ENCODE peak calls at places on chromosomes 12 and 14, in five cellular contexts. J, E, C, H and D are unnamed samples.

GRCh38 chr14:26286066-26286791 is 311.6 kb downstream of the NOVA1 start:
- DNase-seq in J (no peak), E (no peak), C (no peak), H (no peak), D (no peak)

GRCh38 chr14:73786632-73786941 is 65.0 kb upstream of the PTGR2 start:
- DNase-seq in J (peak), E (no peak), C (no peak), H (no peak), D (no peak)

GRCh38 chr12:107163413-107163812 is 70.1 kb upstream of the CRY1 start:
- DNase-seq in J (no peak), E (no peak), C (no peak), H (no peak), D (no peak)

GRCh38 chr14:62428429-62429203 is 616.6 kb downstream of the KCNH5 start:
- DNase-seq in J (no peak), E (no peak), C (no peak), H (no peak), D (no peak)

GRCh38 chr14:75995372-75996041 is 9.9 kb downstream of the IFT43 start:
- DNase-seq in J (no peak), E (no peak), C (no peak), H (no peak), D (no peak)

GRCh38 chr12:109738878-109739665 is 25.4 kb downstream of the FAM222A start:
- DNase-seq in J (peak), E (no peak), C (no peak), H (no peak), D (no peak)

GRCh38 chr14:51014625-51015024 is 70.3 kb upstream of the PYGL start:
- DNase-seq in J (no peak), E (no peak), C (no peak), H (no peak), D (no peak)

GRCh38 chr12:3341594-3341993 is 149.4 kb upstream of the PRMT8 start:
- DNase-seq in J (no peak), E (no peak), C (no peak), H (no peak), D (no peak)

GRCh38 chr14:50260511-50260910 is 29.1 kb upstream of the SOS2 start:
- DNase-seq in J (no peak), E (peak), C (no peak), H (no peak), D (no peak)

GRCh38 chr12:57620245-57620935 is 9.2 kb downstream of the ARHGEF25 start:
- DNase-seq in J (no peak), E (no peak), C (no peak), H (no peak), D (no peak)

GRCh38 chr14:101554991-101555668 is 6.2 kb upstream of the DIO3 start:
- DNase-seq in J (no peak), E (peak), C (no peak), H (no peak), D (no peak)

GRCh38 chr12:6943387-6943718 is 263 bp upstream of the RNU7-1 start:
- DNase-seq in J (peak), E (peak), C (peak), H (no peak), D (no peak)

GRCh38 chr14:74140374-74140850 is 55.7 kb downstream of the LIN52 start:
- DNase-seq in J (peak), E (no peak), C (no peak), H (no peak), D (no peak)

GRCh38 chr12:116320839-116321238 is 43.3 kb upstream of the MED13L start:
- DNase-seq in J (no peak), E (no peak), C (no peak), H (no peak), D (no peak)

GRCh38 chr12:24933694-24934407 is 15.1 kb downstream of the BCAT1 start:
- DNase-seq in J (no peak), E (no peak), C (no peak), H (no peak), D (no peak)

GRCh38 chr12:124626841-124627502 is 59.6 kb upstream of the NCOR2 start:
- DNase-seq in J (no peak), E (no peak), C (no peak), H (no peak), D (no peak)
- TF ChIP-seq ATF2 in J (no peak), E (no peak), C (no peak), H (no peak), D (no peak)

DNA sequence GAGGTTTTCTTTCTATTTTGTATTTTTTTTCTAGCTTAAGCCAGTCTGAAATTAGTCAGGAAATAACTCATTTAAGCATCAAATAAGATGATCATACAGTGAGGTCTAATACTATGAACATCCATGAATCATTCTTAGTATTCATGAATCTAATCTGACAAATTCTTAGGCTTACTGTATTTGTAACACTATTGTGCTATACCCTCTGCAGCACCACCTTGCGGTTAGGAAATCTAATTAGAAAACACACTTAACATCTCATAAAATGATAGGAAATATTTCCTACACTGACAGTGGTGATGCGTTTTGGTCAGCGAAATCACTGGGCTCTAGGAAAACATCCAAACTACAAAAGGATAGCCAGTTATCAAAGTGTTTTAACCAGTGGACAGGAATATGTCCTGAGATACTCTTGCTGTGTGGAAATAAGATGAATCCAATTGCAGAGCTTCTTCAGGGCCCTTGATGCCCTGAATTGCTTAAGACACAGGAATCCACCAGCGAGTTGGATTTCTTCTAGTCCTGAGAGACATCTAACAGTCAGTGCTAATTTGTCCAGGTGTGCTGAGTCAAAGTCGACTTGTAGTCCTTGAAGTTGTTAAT is 109.3 kb upstream of the MYF6 start:
- DNase-seq in J (peak), E (peak), C (no peak), H (no peak), D (no peak)
- TF ChIP-seq ATF2 in J (no peak), E (no peak), C (no peak), H (no peak), D (no peak)

GRCh38 chr12:131831635-131832041 is 3.4 kb downstream of the MMP17 start:
- DNase-seq in J (no peak), E (no peak), C (peak), H (no peak), D (no peak)

GRCh38 chr12:131832393-131833231 is 4.4 kb downstream of the MMP17 start:
- DNase-seq in J (no peak), E (no peak), C (no peak), H (no peak), D (no peak)

GRCh38 chr12:131830335-131831020 is 2.3 kb downstream of the MMP17 start:
- DNase-seq in J (peak), E (peak), C (peak), H (no peak), D (no peak)

GRCh38 chr12:131829795-131830334 is 1.7 kb downstream of the MMP17 start:
- DNase-seq in J (no peak), E (no peak), C (no peak), H (no peak), D (no peak)

DNA sequence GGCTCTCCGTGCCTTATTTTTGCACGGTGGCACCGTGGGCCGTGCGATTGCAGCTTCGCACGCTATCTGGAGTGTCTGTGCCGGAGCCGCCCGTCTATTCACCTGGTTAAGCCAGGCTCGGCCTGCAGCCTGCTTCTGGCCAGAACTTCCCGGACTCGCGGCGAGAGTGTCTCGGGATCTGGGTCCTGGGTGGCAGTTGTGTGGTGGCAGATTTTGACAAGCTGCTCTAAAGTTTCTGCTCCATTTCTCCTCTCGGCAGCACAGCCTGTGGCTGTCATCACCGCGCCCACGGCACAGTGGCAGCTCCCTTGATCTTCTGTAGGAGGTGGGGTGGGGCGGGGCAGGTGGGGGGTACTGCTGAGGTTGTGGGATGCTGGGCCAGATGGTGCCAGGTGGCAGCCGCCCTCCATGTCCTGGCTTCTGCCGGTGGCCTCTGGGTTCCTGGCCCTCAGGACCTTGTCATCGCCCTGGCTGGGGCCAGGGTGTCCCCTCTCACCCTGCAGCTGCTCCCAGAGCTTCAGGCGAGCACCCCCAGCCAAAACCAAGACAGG is 2.9 kb downstream of the MMP17 start:
- DNase-seq in J (peak), E (no peak), C (no peak), H (no peak), D (no peak)
- TF ChIP-seq ATF2 in J (no peak), E (no peak), C (no peak), H (no peak), D (no peak)

DNA sequence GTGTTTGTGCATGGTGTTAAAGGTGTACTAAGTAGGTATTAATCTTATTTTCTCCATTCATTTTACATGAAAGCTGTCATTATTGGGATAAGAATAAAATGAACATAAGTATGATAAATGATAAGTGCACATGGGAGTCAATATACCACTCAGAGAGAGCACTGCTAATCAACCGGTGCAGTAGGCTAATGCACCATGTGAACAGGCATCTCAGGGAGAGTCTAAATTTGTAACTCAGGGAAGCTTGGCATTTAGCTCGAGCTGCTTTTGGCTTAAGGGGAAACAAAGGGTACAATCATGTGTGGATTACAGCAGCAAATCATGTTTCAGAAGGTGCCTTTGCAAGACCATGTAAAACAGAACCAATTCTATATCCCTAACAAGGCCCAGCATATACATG is 127.4 kb downstream of the MGST1 start:
- DNase-seq in J (no peak), E (no peak), C (no peak), H (no peak), D (no peak)
- TF ChIP-seq ATF2 in J (no peak), E (no peak), C (no peak), H (no peak), D (no peak)

GRCh38 chr12:49872781-49873181 is 29.9 kb upstream of the BCDIN3D start:
- DNase-seq in J (no peak), E (no peak), C (no peak), H (no peak), D (no peak)
- TF ChIP-seq ATF2 in J (no peak), E (no peak), C (no peak), H (no peak), D (no peak)

GRCh38 chr12:31588976-31589375 is 2.0 kb downstream of the DENND5B start:
- DNase-seq in J (no peak), E (no peak), C (no peak), H (no peak), D (no peak)

GRCh38 chr12:31589582-31589895 is 1.4 kb downstream of the DENND5B start:
- DNase-seq in J (peak), E (no peak), C (no peak), H (no peak), D (no peak)

GRCh38 chr12:31589896-31590729 is 823 bp downstream of the DENND5B start:
- DNase-seq in J (peak), E (peak), C (peak), H (no peak), D (no peak)

GRCh38 chr12:31591308-31591901 is 469 bp upstream of the DENND5B start:
- DNase-seq in J (no peak), E (no peak), C (peak), H (no peak), D (no peak)

GRCh38 chr12:31590730-31591307 is at the start of gene DENND5B:
- DNase-seq in J (peak), E (peak), C (peak), H (no peak), D (no peak)
- TF ChIP-seq ATF2 in J (no peak), E (no peak), C (no peak), H (no peak), D (no peak)

GRCh38 chr12:123118397-123118945 is 32.4 kb downstream of the PITPNM2 start:
- DNase-seq in J (no peak), E (no peak), C (no peak), H (no peak), D (no peak)

GRCh38 chr12:123121670-123122069 is 29.2 kb downstream of the PITPNM2 start:
- DNase-seq in J (no peak), E (no peak), C (no peak), H (no peak), D (no peak)

GRCh38 chr12:123122649-123123048 is 28.2 kb downstream of the PITPNM2 start:
- DNase-seq in J (no peak), E (no peak), C (no peak), H (no peak), D (no peak)

GRCh38 chr12:123119808-123120207 is 31.1 kb downstream of the PITPNM2 start:
- DNase-seq in J (no peak), E (no peak), C (no peak), H (no peak), D (peak)

GRCh38 chr12:123120452-123121166 is 30.3 kb downstream of the PITPNM2 start:
- DNase-seq in J (no peak), E (no peak), C (no peak), H (no peak), D (no peak)
- TF ChIP-seq ATF2 in J (no peak), E (no peak), C (no peak), H (no peak), D (no peak)